ENCODE peak calls at places on chromosome 10, in seven cellular contexts. F is upper lobe of right lung, Z is mucosa of descending colon, W is colonic mucosa, X is astrocyte of the spinal cord, N is cardiac muscle cell, E is pancreas. A is an unnamed sample.

GRCh38 chr10:91366687-91367086 is 43.5 kb upstream of the HECTD2 start:
- DNase-seq in X (no peak), F (no peak), N (no peak), W (no peak), Z (no peak), E (no peak), A (no peak)

GRCh38 chr10:4334076-4334475 is 491.9 kb upstream of the AKR1E2 start:
- DNase-seq in W (no peak), N (no peak), E (no peak), Z (no peak), X (no peak), F (no peak), A (no peak)

GRCh38 chr10:124724279-124725027 is 19.7 kb downstream of the FAM53B start:
- DNase-seq in E (no peak), W (no peak), N (no peak), X (no peak), Z (no peak), F (peak), A (peak)

GRCh38 chr10:12445701-12446334 is 96.5 kb downstream of the CAMK1D start:
- DNase-seq in W (no peak), F (no peak), E (no peak), N (no peak), Z (no peak), X (no peak), A (no peak)

GRCh38 chr10:103666109-103666508 is 172.6 kb downstream of the NEURL1 start:
- DNase-seq in Z (peak), N (peak), F (no peak), W (peak), X (no peak), E (no peak), A (peak)

GRCh38 chr10:70445718-70446485 is 4.4 kb upstream of the NODAL start:
- DNase-seq in Z (no peak), E (no peak), F (no peak), X (peak), N (peak), W (no peak), A (no peak)

GRCh38 chr10:21261705-21262285 is 263.7 kb downstream of the SKIDA1 start:
- DNase-seq in W (no peak), N (no peak), E (no peak), Z (no peak), F (no peak), X (peak), A (no peak)

GRCh38 chr10:118958984-118959916 is 70.3 kb upstream of the NANOS1 start:
- DNase-seq in X (peak), W (no peak), N (peak), F (no peak), E (no peak), Z (peak), A (no peak)

GRCh38 chr10:70885931-70886903 is 2.1 kb downstream of the PCBD1 start:
- DNase-seq in X (no peak), N (no peak), F (peak), Z (no peak), W (no peak), E (no peak), A (no peak)

GRCh38 chr10:17836917-17837316 is 27.8 kb downstream of the MRC1 start:
- DNase-seq in X (peak), E (peak), N (peak), Z (peak), W (peak), F (no peak), A (no peak)

GRCh38 chr10:16809074-16809718 is 8.0 kb downstream of the RSU1 start:
- DNase-seq in F (no peak), X (peak), E (no peak), Z (peak), N (peak), W (peak), A (peak)

GRCh38 chr10:57338823-57339558 is 928.7 kb downstream of the IPMK start:
- DNase-seq in Z (peak), F (no peak), E (no peak), X (peak), W (no peak), N (peak), A (peak)

GRCh38 chr10:120979435-120980315 is 128.5 kb downstream of the WDR11 start:
- DNase-seq in F (peak), X (no peak), W (peak), E (peak), Z (peak), N (peak), A (no peak)

GRCh38 chr10:44925224-44925623 is 14.1 kb downstream of the TMEM72 start:
- DNase-seq in Z (no peak), N (peak), X (no peak), F (no peak), W (no peak), E (no peak), A (peak)

GRCh38 chr10:21334891-21335696 is 190.4 kb downstream of the SKIDA1 start:
- DNase-seq in E (no peak), Z (peak), W (peak), N (peak), F (no peak), X (peak), A (no peak)

GRCh38 chr10:26412932-26413331 is 25.2 kb upstream of the APBB1IP start:
- DNase-seq in F (no peak), X (no peak), N (no peak), Z (no peak), W (no peak), E (no peak), A (no peak)

GRCh38 chr10:117545141-117546019 is 2.8 kb downstream of the EMX2 start:
- DNase-seq in W (no peak), Z (no peak), X (no peak), F (no peak), E (peak), N (no peak), A (no peak)
- H3K4me3 ChIP-seq in W (no peak), Z (no peak), X (no peak), F (peak), E (peak), N (no peak), A (no peak)

DNA sequence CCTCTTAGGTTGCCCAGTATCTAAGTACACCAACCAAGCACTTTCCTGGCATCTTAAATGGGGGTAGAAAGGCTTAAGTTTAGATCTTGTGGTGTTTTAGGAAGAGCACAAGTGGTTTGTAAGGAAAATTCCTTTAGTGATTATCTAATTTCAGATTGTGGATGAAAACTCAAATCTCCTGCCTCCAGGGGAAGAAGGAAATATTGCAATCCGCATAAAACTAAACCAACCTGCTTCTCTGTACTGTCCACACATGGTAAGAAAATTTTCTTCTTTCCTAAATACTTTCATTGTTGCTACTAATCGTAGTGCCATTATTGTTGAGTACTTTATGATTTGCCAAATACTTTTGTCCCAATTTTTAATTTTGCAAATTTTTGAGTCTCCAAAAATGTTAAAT is 31.1 kb downstream of the ACSM6 start:
- DNase-seq in X (no peak), W (no peak), E (no peak), F (no peak), N (no peak), Z (no peak), A (no peak)
- TF ChIP-seq CTCF in X (peak), W (no peak), E (no peak), F (no peak), N (no peak), Z (no peak), A (no peak)

DNA sequence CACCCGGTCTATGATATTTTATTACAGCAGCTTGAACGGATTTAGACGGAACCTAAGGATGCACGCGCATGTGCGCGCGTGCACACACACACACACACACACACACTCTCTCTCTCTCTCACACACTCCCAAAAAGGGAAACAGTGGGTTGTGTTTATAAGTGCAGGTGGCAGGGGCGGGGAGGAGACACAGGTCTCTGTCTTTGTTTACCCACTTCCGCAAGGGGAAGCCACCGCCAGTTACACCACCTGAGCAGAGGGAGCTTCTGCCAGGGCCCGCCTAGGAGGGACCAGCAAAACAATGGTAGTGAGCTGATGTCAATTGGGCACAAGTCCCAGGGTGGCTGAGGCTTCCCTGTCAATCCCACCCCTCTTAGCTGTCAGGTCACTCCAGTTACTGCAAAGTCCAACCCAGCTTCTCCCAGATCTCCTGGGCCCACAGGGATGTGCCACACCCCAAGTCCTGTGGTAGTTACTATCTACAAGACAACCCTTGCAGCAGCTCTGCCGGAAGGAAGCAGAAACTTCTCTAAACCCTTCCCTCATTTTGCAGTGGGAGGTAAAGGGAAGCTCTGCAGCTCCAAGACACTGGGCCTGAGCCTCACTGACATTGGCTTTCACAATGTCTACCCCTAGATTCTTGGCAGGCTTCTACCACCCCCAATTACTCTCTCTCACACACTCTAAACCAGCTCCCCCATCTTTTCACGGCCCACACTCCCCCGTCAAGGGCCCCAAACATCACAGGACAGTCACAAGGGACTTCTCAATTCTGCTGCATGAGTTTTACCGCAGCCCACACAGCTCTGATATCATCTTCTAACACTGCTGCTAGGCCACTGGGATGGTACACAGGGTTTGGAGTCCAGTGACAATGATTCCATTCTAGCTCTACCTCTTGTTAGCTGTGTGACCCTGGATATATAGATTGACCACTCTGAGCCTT is 17.6 kb downstream of the ANXA11 start:
- DNase-seq in E (no peak), N (no peak), F (no peak), X (no peak), Z (peak), W (peak), A (peak)
- H3K4me3 ChIP-seq in E (no peak), N (no peak), F (no peak), X (no peak), Z (no peak), W (no peak), A (no peak)

DNA sequence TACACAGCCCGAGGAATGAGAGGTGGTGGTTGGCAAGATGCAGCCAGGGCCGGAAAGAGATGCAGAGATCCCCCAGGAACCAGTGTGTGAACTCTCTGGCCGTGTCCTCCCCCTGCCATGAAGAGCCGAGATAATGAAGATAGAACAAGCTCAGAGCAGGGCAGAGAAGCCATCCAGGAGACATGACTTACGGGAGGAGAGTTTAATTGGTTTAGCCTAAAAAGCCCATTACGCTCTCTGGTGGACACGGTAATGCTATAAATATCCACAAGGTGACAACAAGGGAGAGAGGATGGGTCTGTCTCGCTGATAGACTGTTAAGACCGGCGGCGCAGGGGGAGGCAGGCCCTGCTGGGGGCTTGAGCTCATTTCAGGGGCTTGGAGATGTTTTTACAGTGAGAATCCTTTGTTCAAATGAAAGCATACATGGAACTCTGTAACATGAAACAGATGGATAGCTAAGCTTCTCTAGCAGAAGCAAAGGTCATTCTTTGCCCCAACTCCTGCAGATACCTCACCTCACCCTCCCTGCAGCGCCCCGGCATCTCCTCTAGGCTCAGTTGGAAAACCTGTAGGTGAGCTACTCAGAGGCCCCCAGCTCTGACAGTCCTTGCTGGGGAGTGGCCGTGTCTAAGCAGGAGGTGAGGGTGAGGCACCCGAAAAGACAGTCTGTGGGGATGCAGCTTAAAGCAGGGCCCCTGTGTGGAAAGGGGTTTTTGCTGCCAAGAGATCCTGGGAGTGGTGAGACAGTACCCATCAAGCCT is 40.8 kb upstream of the LOXL4 start:
- DNase-seq in E (no peak), X (no peak), F (no peak), W (no peak), N (no peak), Z (no peak), A (no peak)
- TF ChIP-seq CTCF in E (no peak), X (no peak), F (no peak), W (no peak), N (no peak), Z (no peak), A (no peak)

GRCh38 chr10:86518781-86519180 is 2.8 kb downstream of the WAPL start:
- DNase-seq in E (no peak), F (no peak), X (no peak), Z (no peak), N (no peak), W (no peak), A (no peak)
- H3K4me3 ChIP-seq in E (no peak), F (no peak), X (no peak), Z (no peak), N (no peak), W (no peak), A (no peak)

A was measured in GM12865.